ENCODE peak calls at places on chromosomes 16 and 17, in seven cellular contexts. One of them, this sample, is unnamed.
A peak's percentile ranks its signal among the peaks of the same experiment; 100 is the strongest.

GRCh38 chr16:66622863-66623262 is 18.4 kb downstream of the CMTM3 start:
- DNase-seq in GM12892: no peak
- DNase-seq in GM12878: no peak
- DNase-seq in A549: no peak
- DNase-seq in lower leg skin: no peak
- DNase-seq in spleen: no peak
- DNase-seq in K562: no peak
- DNase-seq in this sample: no peak

GRCh38 chr17:7572588-7573323 is 6.7 kb upstream of the CD68 start:
- DNase-seq in K562: peak; percentile 89
- DNase-seq in spleen: peak; percentile 99
- DNase-seq in lower leg skin: peak; percentile 99
- DNase-seq in GM12878: peak; percentile 98
- DNase-seq in A549: peak; percentile 100
- DNase-seq in GM12892: peak; percentile 98
- DNase-seq in this sample: peak; percentile 100

GRCh38 chr16:75070055-75070841 is 46.3 kb downstream of the LDHD start:
- DNase-seq in GM12878: no peak
- DNase-seq in A549: peak; percentile 35
- DNase-seq in lower leg skin: no peak
- DNase-seq in K562: peak; percentile 39
- DNase-seq in GM12892: no peak
- DNase-seq in spleen: no peak
- DNase-seq in this sample: peak; percentile 53

GRCh38 chr17:83175551-83176271 is 96.3 kb downstream of the METRNL start:
- DNase-seq in lower leg skin: no peak
- DNase-seq in A549: no peak
- DNase-seq in spleen: no peak
- DNase-seq in GM12878: no peak
- DNase-seq in K562: no peak
- DNase-seq in GM12892: no peak
- DNase-seq in this sample: no peak

GRCh38 chr16:22887445-22887844 is 73.5 kb downstream of the HS3ST2 start:
- DNase-seq in K562: no peak
- DNase-seq in spleen: no peak
- DNase-seq in A549: no peak
- DNase-seq in GM12892: no peak
- DNase-seq in GM12878: no peak
- DNase-seq in lower leg skin: no peak
- DNase-seq in this sample: no peak

GRCh38 chr17:80773243-80773991 is 218.2 kb upstream of the CHMP6 start:
- DNase-seq in lower leg skin: no peak
- DNase-seq in GM12892: no peak
- DNase-seq in K562: no peak
- DNase-seq in A549: no peak
- DNase-seq in GM12878: no peak
- DNase-seq in spleen: no peak
- DNase-seq in this sample: no peak

GRCh38 chr16:58020628-58021521 is 4.7 kb upstream of the MMP15 start:
- DNase-seq in lower leg skin: peak; percentile 56
- DNase-seq in GM12878: no peak
- DNase-seq in A549: peak; percentile 48
- DNase-seq in spleen: peak; percentile 79
- DNase-seq in K562: peak; percentile 49
- DNase-seq in GM12892: no peak
- DNase-seq in this sample: peak; percentile 65

GRCh38 chr17:40351185-40352043 is 13.1 kb downstream of the GJD3 start:
- DNase-seq in spleen: peak; percentile 76
- DNase-seq in lower leg skin: no peak
- DNase-seq in GM12892: no peak
- DNase-seq in GM12878: no peak
- DNase-seq in K562: no peak
- DNase-seq in A549: no peak
- DNase-seq in this sample: no peak

GRCh38 chr17:19017401-19017800 is 12.8 kb upstream of the FAM83G start:
- DNase-seq in lower leg skin: no peak
- DNase-seq in spleen: peak; percentile 62
- DNase-seq in GM12878: no peak
- DNase-seq in GM12892: no peak
- DNase-seq in K562: no peak
- DNase-seq in A549: no peak
- DNase-seq in this sample: no peak

GRCh38 chr17:44416558-44417289 is 27.3 kb upstream of the ITGA2B start:
- DNase-seq in spleen: no peak
- DNase-seq in K562: no peak
- DNase-seq in GM12878: no peak
- DNase-seq in lower leg skin: no peak
- DNase-seq in A549: no peak
- DNase-seq in GM12892: no peak
- DNase-seq in this sample: no peak

GRCh38 chr16:48963306-48963705 is 318.3 kb downstream of the CBLN1 start:
- DNase-seq in K562: no peak
- DNase-seq in spleen: no peak
- DNase-seq in GM12878: no peak
- DNase-seq in lower leg skin: no peak
- DNase-seq in GM12892: no peak
- DNase-seq in A549: peak; percentile 17
- DNase-seq in this sample: no peak

GRCh38 chr17:3692346-3692745 is 3.6 kb downstream of the P2RX5 start:
- DNase-seq in GM12878: no peak
- DNase-seq in lower leg skin: no peak
- DNase-seq in spleen: no peak
- DNase-seq in A549: no peak
- DNase-seq in GM12892: no peak
- DNase-seq in K562: no peak
- DNase-seq in this sample: peak; percentile 24

GRCh38 chr17:59914274-59914854 is 21.4 kb downstream of the RPS6KB1 start:
- DNase-seq in lower leg skin: no peak
- DNase-seq in GM12892: peak; percentile 19
- DNase-seq in GM12878: no peak
- DNase-seq in K562: peak; percentile 52
- DNase-seq in spleen: no peak
- DNase-seq in A549: peak; percentile 52
- DNase-seq in this sample: peak; percentile 76

GRCh38 chr16:80968386-80969113 is 38.1 kb downstream of the CMC2 start:
- DNase-seq in GM12892: no peak
- DNase-seq in lower leg skin: no peak
- DNase-seq in spleen: no peak
- DNase-seq in A549: peak; percentile 66
- DNase-seq in K562: no peak
- DNase-seq in GM12878: no peak
- DNase-seq in this sample: no peak

GRCh38 chr17:9907883-9908648 is 3.0 kb upstream of the RCVRN start:
- DNase-seq in GM12892: no peak
- DNase-seq in K562: no peak
- DNase-seq in A549: peak; percentile 57
- DNase-seq in lower leg skin: no peak
- DNase-seq in GM12878: no peak
- DNase-seq in spleen: peak; percentile 43
- DNase-seq in this sample: no peak

GRCh38 chr16:86196687-86197391 is 297.9 kb downstream of the IRF8 start:
- DNase-seq in lower leg skin: no peak
- DNase-seq in GM12892: no peak
- DNase-seq in K562: no peak
- DNase-seq in spleen: no peak
- DNase-seq in A549: no peak
- DNase-seq in GM12878: no peak
- DNase-seq in this sample: no peak

GRCh38 chr17:28745777-28746473 is 2.1 kb downstream of the TRAF4 start:
- DNase-seq in A549: peak; percentile 55
- DNase-seq in spleen: peak; percentile 72
- DNase-seq in GM12878: no peak
- DNase-seq in GM12892: no peak
- DNase-seq in K562: no peak
- DNase-seq in lower leg skin: no peak
- DNase-seq in this sample: no peak

GRCh38 chr17:58985265-58985810 is 121.3 kb downstream of the TRIM37 start:
- DNase-seq in K562: peak; percentile 31
- DNase-seq in GM12878: no peak
- DNase-seq in A549: no peak
- DNase-seq in GM12892: no peak
- DNase-seq in spleen: no peak
- DNase-seq in lower leg skin: no peak
- DNase-seq in this sample: no peak

DNA sequence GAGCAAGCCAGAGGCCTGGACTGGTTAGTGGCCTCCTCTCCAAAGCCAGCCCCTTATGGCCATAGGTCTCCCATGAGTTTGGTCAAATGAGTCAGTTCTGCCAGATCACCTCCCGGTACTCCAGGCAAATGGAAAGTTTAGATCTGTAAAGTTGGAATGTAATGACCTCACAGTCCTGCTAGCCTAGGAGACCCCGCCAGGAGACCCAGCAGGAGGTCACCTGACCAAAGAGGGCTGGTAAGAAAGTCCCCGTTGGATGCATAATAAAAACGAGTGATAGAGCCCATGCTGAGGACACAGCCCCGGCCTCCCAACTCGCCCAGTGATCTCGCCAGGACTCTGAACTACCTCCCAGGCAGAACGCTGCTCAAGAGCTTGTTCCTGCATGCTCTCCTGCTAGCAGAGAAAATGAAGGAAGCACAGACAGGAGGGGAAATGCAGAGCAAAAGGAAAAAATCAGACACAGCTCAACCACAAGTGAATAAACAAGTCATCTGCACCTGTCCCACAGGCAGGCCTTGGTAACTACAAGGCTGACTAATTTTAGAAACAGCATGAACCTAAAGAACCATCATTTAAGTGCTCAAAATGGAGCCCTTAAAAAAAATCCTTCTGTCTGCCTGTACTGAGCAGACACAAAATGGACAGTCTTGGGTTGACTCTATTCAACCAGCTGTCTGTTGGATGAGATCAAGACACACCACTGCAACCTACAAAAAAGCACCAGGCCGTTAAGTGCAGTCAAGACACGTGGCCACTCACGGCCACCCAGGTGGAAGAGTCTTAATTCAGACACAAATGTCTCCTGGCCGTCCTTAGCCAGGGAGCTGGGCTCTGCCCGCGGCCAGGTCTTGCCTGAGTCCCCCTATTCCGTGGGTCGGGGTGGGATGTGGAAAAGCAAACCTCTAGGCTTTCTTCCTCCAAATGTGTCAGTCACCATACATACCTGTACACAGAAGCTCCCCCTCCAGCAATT is 9.2 kb downstream of the CDIP1 start:
- DNase-seq in lower leg skin: no peak
- DNase-seq in GM12892: no peak
- DNase-seq in K562: no peak
- DNase-seq in GM12878: peak; percentile 23
- DNase-seq in A549: no peak
- DNase-seq in spleen: no peak
- DNase-seq in this sample: no peak
- TF ChIP-seq POLR2A in lower leg skin: no peak
- TF ChIP-seq POLR2A in GM12892: no peak
- TF ChIP-seq POLR2A in K562: no peak
- TF ChIP-seq POLR2A in GM12878: no peak
- TF ChIP-seq POLR2A in A549: no peak
- TF ChIP-seq POLR2A in spleen: no peak
- TF ChIP-seq POLR2A in this sample: no peak

GRCh38 chr17:46002973-46003316 is 3.9 kb downstream of the STH start:
- DNase-seq in GM12878: no peak
- DNase-seq in K562: no peak
- DNase-seq in lower leg skin: no peak
- DNase-seq in spleen: no peak
- DNase-seq in GM12892: no peak
- DNase-seq in A549: no peak
- DNase-seq in this sample: no peak

GRCh38 chr17:46001390-46002310 is 2.6 kb downstream of the STH start:
- DNase-seq in A549: no peak
- DNase-seq in K562: no peak
- DNase-seq in GM12892: no peak
- DNase-seq in GM12878: no peak
- DNase-seq in spleen: no peak
- DNase-seq in lower leg skin: no peak
- DNase-seq in this sample: no peak

GRCh38 chr17:46000757-46001156 is 1.7 kb downstream of the STH start:
- DNase-seq in lower leg skin: no peak
- DNase-seq in spleen: no peak
- DNase-seq in A549: no peak
- DNase-seq in K562: no peak
- DNase-seq in GM12892: no peak
- DNase-seq in GM12878: no peak
- DNase-seq in this sample: no peak

GRCh38 chr17:46003907-46004748 is 5.1 kb downstream of the STH start:
- DNase-seq in spleen: no peak
- DNase-seq in K562: no peak
- DNase-seq in lower leg skin: no peak
- DNase-seq in GM12878: no peak
- DNase-seq in GM12892: no peak
- DNase-seq in A549: no peak
- DNase-seq in this sample: no peak

GRCh38 chr17:46002311-46002972 is 3.4 kb downstream of the STH start:
- DNase-seq in lower leg skin: peak; percentile 70
- DNase-seq in A549: peak; percentile 69
- DNase-seq in spleen: peak; percentile 88
- DNase-seq in GM12878: peak; percentile 16
- DNase-seq in K562: peak; percentile 77
- DNase-seq in GM12892: peak; percentile 62
- DNase-seq in this sample: peak; percentile 79
- TF ChIP-seq POLR2A in lower leg skin: no peak
- TF ChIP-seq POLR2A in A549: no peak
- TF ChIP-seq POLR2A in spleen: no peak
- TF ChIP-seq POLR2A in GM12878: no peak
- TF ChIP-seq POLR2A in K562: no peak
- TF ChIP-seq POLR2A in GM12892: no peak
- TF ChIP-seq POLR2A in this sample: no peak

GRCh38 chr17:4950075-4950756 is 703 bp upstream of the ENO3 start:
- DNase-seq in GM12878: no peak
- DNase-seq in A549: peak; percentile 57
- DNase-seq in GM12892: no peak
- DNase-seq in K562: peak; percentile 27
- DNase-seq in spleen: peak; percentile 89
- DNase-seq in lower leg skin: no peak
- DNase-seq in this sample: peak; percentile 84
- TF ChIP-seq POLR2A in GM12878: peak; percentile 66
- TF ChIP-seq POLR2A in A549: peak; percentile 31
- TF ChIP-seq POLR2A in GM12892: peak; percentile 60
- TF ChIP-seq POLR2A in K562: peak; percentile 74
- TF ChIP-seq POLR2A in spleen: no peak
- TF ChIP-seq POLR2A in lower leg skin: no peak
- TF ChIP-seq POLR2A in this sample: peak; percentile 73

DNA sequence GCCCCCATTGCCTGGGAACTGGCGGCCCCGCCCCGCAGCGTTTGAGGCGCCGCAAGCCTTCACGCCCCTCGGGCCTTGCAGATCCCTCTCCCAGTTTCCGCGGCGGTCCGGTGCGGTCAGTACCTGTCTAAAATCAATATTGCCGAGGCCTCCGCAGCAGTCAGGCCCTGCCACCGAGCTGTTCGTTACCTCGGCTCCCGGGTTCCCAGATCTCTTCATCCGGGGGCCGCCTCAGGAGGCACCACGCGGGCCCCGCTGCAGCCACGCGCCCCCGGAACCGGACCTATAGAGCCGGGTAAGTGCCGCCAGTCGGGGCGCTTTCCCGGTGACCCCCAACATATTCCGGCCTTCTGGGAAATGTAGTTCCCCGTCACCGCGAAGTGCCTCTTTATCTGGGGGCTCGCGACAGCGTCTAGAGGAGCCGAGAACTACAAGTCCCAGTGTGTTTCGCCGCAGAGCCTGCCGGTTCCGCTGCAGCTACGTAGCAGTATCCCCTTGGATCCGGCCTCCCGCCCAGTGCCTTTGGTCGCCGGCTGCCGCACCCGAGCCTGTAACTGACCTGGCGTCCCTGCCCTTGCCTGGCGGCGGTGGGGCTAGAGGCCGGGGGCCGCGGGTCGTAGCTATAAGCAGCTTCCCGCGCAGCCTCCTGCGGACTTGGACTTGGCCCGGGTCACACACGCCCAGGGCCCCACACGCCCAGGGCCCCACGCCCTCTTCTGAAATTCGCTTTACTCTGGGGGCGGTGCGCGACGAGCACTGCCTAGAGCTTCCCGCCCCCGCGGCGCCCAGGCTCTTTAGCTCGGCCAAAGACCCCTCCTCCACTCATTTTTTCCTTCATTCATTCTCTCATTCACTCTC is at the start of gene PEMT:
- DNase-seq in GM12878: peak; percentile 88
- DNase-seq in A549: peak; percentile 100
- DNase-seq in GM12892: peak; percentile 91
- DNase-seq in K562: peak; percentile 84
- DNase-seq in spleen: peak; percentile 97
- DNase-seq in lower leg skin: peak; percentile 97
- DNase-seq in this sample: peak; percentile 98
- TF ChIP-seq POLR2A in GM12878: peak; percentile 91
- TF ChIP-seq POLR2A in A549: peak; percentile 78
- TF ChIP-seq POLR2A in GM12892: peak; percentile 68
- TF ChIP-seq POLR2A in K562: peak; percentile 87
- TF ChIP-seq POLR2A in spleen: no peak
- TF ChIP-seq POLR2A in lower leg skin: no peak
- TF ChIP-seq POLR2A in this sample: peak; percentile 71

This sample was measured in erythroblast.